ENCODE peak calls at places on chromosomes 6 and 20, in seven cellular contexts. One of them, this sample, is unnamed.

GRCh38 chr6:36141961-36142360 is 11.6 kb downstream of the MAPK13 start:
- DNase-seq in stimulated activated CD8-positive, alpha-beta memory T cell treated with anti-CD3 and anti-CD28 coated beads, Interleukin-7, amount 100 ng/mL, for 48 hours: no peak
- DNase-seq in naive thymus-derived CD8-positive, alpha-beta T cell: no peak
- DNase-seq in fibroblast of the aortic adventitia: no peak
- DNase-seq in AML-193: no peak
- DNase-seq in thoracic aorta: no peak
- DNase-seq in GM23248: no peak
- DNase-seq in this sample: no peak

GRCh38 chr20:12740647-12741046 is 268.1 kb upstream of the SPTLC3 start:
- DNase-seq in naive thymus-derived CD8-positive, alpha-beta T cell: no peak
- DNase-seq in AML-193: no peak
- DNase-seq in thoracic aorta: no peak
- DNase-seq in stimulated activated CD8-positive, alpha-beta memory T cell treated with anti-CD3 and anti-CD28 coated beads, Interleukin-7, amount 100 ng/mL, for 48 hours: no peak
- DNase-seq in fibroblast of the aortic adventitia: no peak
- DNase-seq in GM23248: no peak
- DNase-seq in this sample: no peak

GRCh38 chr20:60297649-60298048 is 339.4 kb downstream of the CDH26 start:
- DNase-seq in GM23248: no peak
- DNase-seq in fibroblast of the aortic adventitia: no peak
- DNase-seq in stimulated activated CD8-positive, alpha-beta memory T cell treated with anti-CD3 and anti-CD28 coated beads, Interleukin-7, amount 100 ng/mL, for 48 hours: no peak
- DNase-seq in thoracic aorta: no peak
- DNase-seq in AML-193: no peak
- DNase-seq in naive thymus-derived CD8-positive, alpha-beta T cell: no peak
- DNase-seq in this sample: no peak

GRCh38 chr20:60869032-60869550 is 383.0 kb upstream of the CDH4 start:
- DNase-seq in AML-193: no peak
- DNase-seq in GM23248: no peak
- DNase-seq in stimulated activated CD8-positive, alpha-beta memory T cell treated with anti-CD3 and anti-CD28 coated beads, Interleukin-7, amount 100 ng/mL, for 48 hours: no peak
- DNase-seq in fibroblast of the aortic adventitia: no peak
- DNase-seq in thoracic aorta: no peak
- DNase-seq in naive thymus-derived CD8-positive, alpha-beta T cell: no peak
- DNase-seq in this sample: no peak

GRCh38 chr20:58718121-58718563 is 25.5 kb downstream of the NPEPL1 start:
- DNase-seq in thoracic aorta: no peak
- DNase-seq in naive thymus-derived CD8-positive, alpha-beta T cell: no peak
- DNase-seq in stimulated activated CD8-positive, alpha-beta memory T cell treated with anti-CD3 and anti-CD28 coated beads, Interleukin-7, amount 100 ng/mL, for 48 hours: no peak
- DNase-seq in fibroblast of the aortic adventitia: no peak
- DNase-seq in AML-193: no peak
- DNase-seq in GM23248: no peak
- DNase-seq in this sample: no peak

GRCh38 chr6:157158897-157159296 is 164.4 kb downstream of the TMEM242 start:
- DNase-seq in naive thymus-derived CD8-positive, alpha-beta T cell: no peak
- DNase-seq in thoracic aorta: no peak
- DNase-seq in fibroblast of the aortic adventitia: no peak
- DNase-seq in AML-193: no peak
- DNase-seq in stimulated activated CD8-positive, alpha-beta memory T cell treated with anti-CD3 and anti-CD28 coated beads, Interleukin-7, amount 100 ng/mL, for 48 hours: no peak
- DNase-seq in GM23248: no peak
- DNase-seq in this sample: no peak

GRCh38 chr6:11198663-11199603 is 33.5 kb downstream of the NEDD9 start:
- DNase-seq in GM23248: no peak
- DNase-seq in AML-193: no peak
- DNase-seq in thoracic aorta: no peak
- DNase-seq in stimulated activated CD8-positive, alpha-beta memory T cell treated with anti-CD3 and anti-CD28 coated beads, Interleukin-7, amount 100 ng/mL, for 48 hours: no peak
- DNase-seq in fibroblast of the aortic adventitia: no peak
- DNase-seq in naive thymus-derived CD8-positive, alpha-beta T cell: no peak
- DNase-seq in this sample: no peak

GRCh38 chr6:4371207-4371921 is 236.0 kb upstream of the ECI2 start:
- DNase-seq in naive thymus-derived CD8-positive, alpha-beta T cell: no peak
- DNase-seq in fibroblast of the aortic adventitia: peak; percentile 80
- DNase-seq in thoracic aorta: peak; percentile 21
- DNase-seq in stimulated activated CD8-positive, alpha-beta memory T cell treated with anti-CD3 and anti-CD28 coated beads, Interleukin-7, amount 100 ng/mL, for 48 hours: no peak
- DNase-seq in GM23248: peak; percentile 91
- DNase-seq in AML-193: no peak
- DNase-seq in this sample: peak; percentile 92

GRCh38 chr6:35611235-35611634 is 77.5 kb downstream of the FKBP5 start:
- DNase-seq in AML-193: no peak
- DNase-seq in thoracic aorta: no peak
- DNase-seq in stimulated activated CD8-positive, alpha-beta memory T cell treated with anti-CD3 and anti-CD28 coated beads, Interleukin-7, amount 100 ng/mL, for 48 hours: no peak
- DNase-seq in fibroblast of the aortic adventitia: peak; percentile 24
- DNase-seq in naive thymus-derived CD8-positive, alpha-beta T cell: no peak
- DNase-seq in GM23248: peak; percentile 48
- DNase-seq in this sample: peak; percentile 60

GRCh38 chr6:56842602-56843475 is 112.1 kb upstream of the BEND6 start:
- DNase-seq in AML-193: peak; percentile 48
- DNase-seq in stimulated activated CD8-positive, alpha-beta memory T cell treated with anti-CD3 and anti-CD28 coated beads, Interleukin-7, amount 100 ng/mL, for 48 hours: no peak
- DNase-seq in naive thymus-derived CD8-positive, alpha-beta T cell: no peak
- DNase-seq in GM23248: peak; percentile 76
- DNase-seq in thoracic aorta: no peak
- DNase-seq in fibroblast of the aortic adventitia: peak; percentile 70
- DNase-seq in this sample: peak; percentile 60

GRCh38 chr6:144447487-144447886 is 162.4 kb downstream of the UTRN start:
- DNase-seq in stimulated activated CD8-positive, alpha-beta memory T cell treated with anti-CD3 and anti-CD28 coated beads, Interleukin-7, amount 100 ng/mL, for 48 hours: no peak
- DNase-seq in thoracic aorta: no peak
- DNase-seq in naive thymus-derived CD8-positive, alpha-beta T cell: no peak
- DNase-seq in GM23248: peak; percentile 76
- DNase-seq in AML-193: no peak
- DNase-seq in fibroblast of the aortic adventitia: peak; percentile 32
- DNase-seq in this sample: peak; percentile 64

GRCh38 chr20:20457392-20458126 is 89.7 kb downstream of the INSM1 start:
- DNase-seq in fibroblast of the aortic adventitia: peak; percentile 19
- DNase-seq in stimulated activated CD8-positive, alpha-beta memory T cell treated with anti-CD3 and anti-CD28 coated beads, Interleukin-7, amount 100 ng/mL, for 48 hours: no peak
- DNase-seq in GM23248: peak; percentile 43
- DNase-seq in thoracic aorta: no peak
- DNase-seq in naive thymus-derived CD8-positive, alpha-beta T cell: no peak
- DNase-seq in AML-193: no peak
- DNase-seq in this sample: peak; percentile 68

GRCh38 chr6:112879920-112880413 is 532.8 kb downstream of the RFPL4B start:
- DNase-seq in GM23248: no peak
- DNase-seq in AML-193: no peak
- DNase-seq in fibroblast of the aortic adventitia: no peak
- DNase-seq in stimulated activated CD8-positive, alpha-beta memory T cell treated with anti-CD3 and anti-CD28 coated beads, Interleukin-7, amount 100 ng/mL, for 48 hours: no peak
- DNase-seq in thoracic aorta: no peak
- DNase-seq in naive thymus-derived CD8-positive, alpha-beta T cell: no peak
- DNase-seq in this sample: no peak

GRCh38 chr20:62551408-62552323 is 75.9 kb upstream of the GATA5 start:
- DNase-seq in fibroblast of the aortic adventitia: no peak
- DNase-seq in stimulated activated CD8-positive, alpha-beta memory T cell treated with anti-CD3 and anti-CD28 coated beads, Interleukin-7, amount 100 ng/mL, for 48 hours: no peak
- DNase-seq in thoracic aorta: no peak
- DNase-seq in AML-193: no peak
- DNase-seq in GM23248: no peak
- DNase-seq in naive thymus-derived CD8-positive, alpha-beta T cell: no peak
- DNase-seq in this sample: no peak

GRCh38 chr6:15677822-15678221 is 15.0 kb upstream of the DTNBP1 start:
- DNase-seq in GM23248: no peak
- DNase-seq in AML-193: no peak
- DNase-seq in fibroblast of the aortic adventitia: no peak
- DNase-seq in naive thymus-derived CD8-positive, alpha-beta T cell: no peak
- DNase-seq in thoracic aorta: no peak
- DNase-seq in stimulated activated CD8-positive, alpha-beta memory T cell treated with anti-CD3 and anti-CD28 coated beads, Interleukin-7, amount 100 ng/mL, for 48 hours: no peak
- DNase-seq in this sample: no peak

GRCh38 chr6:41341580-41341979 is 6.2 kb downstream of the NCR2 start:
- DNase-seq in fibroblast of the aortic adventitia: no peak
- DNase-seq in thoracic aorta: no peak
- DNase-seq in naive thymus-derived CD8-positive, alpha-beta T cell: no peak
- DNase-seq in AML-193: no peak
- DNase-seq in stimulated activated CD8-positive, alpha-beta memory T cell treated with anti-CD3 and anti-CD28 coated beads, Interleukin-7, amount 100 ng/mL, for 48 hours: no peak
- DNase-seq in GM23248: no peak
- DNase-seq in this sample: no peak

GRCh38 chr6:31070711-31071197 is 41.6 kb downstream of the C6orf15 start:
- DNase-seq in stimulated activated CD8-positive, alpha-beta memory T cell treated with anti-CD3 and anti-CD28 coated beads, Interleukin-7, amount 100 ng/mL, for 48 hours: no peak
- DNase-seq in GM23248: peak; percentile 89
- DNase-seq in naive thymus-derived CD8-positive, alpha-beta T cell: no peak
- DNase-seq in AML-193: no peak
- DNase-seq in thoracic aorta: no peak
- DNase-seq in fibroblast of the aortic adventitia: peak; percentile 86
- DNase-seq in this sample: peak; percentile 84

GRCh38 chr6:44966449-44967091 is 361.6 kb upstream of the RUNX2 start:
- DNase-seq in fibroblast of the aortic adventitia: peak; percentile 74
- DNase-seq in thoracic aorta: no peak
- DNase-seq in AML-193: no peak
- DNase-seq in naive thymus-derived CD8-positive, alpha-beta T cell: no peak
- DNase-seq in stimulated activated CD8-positive, alpha-beta memory T cell treated with anti-CD3 and anti-CD28 coated beads, Interleukin-7, amount 100 ng/mL, for 48 hours: no peak
- DNase-seq in GM23248: peak; percentile 54
- DNase-seq in this sample: peak; percentile 81

GRCh38 chr20:63057133-63058117 is 50.7 kb upstream of the BHLHE23 start:
- DNase-seq in fibroblast of the aortic adventitia: peak; percentile 7
- DNase-seq in AML-193: no peak
- DNase-seq in stimulated activated CD8-positive, alpha-beta memory T cell treated with anti-CD3 and anti-CD28 coated beads, Interleukin-7, amount 100 ng/mL, for 48 hours: no peak
- DNase-seq in GM23248: peak; percentile 6
- DNase-seq in naive thymus-derived CD8-positive, alpha-beta T cell: no peak
- DNase-seq in thoracic aorta: no peak
- DNase-seq in this sample: no peak

GRCh38 chr6:69624944-69625343 is 171.9 kb downstream of the LMBRD1 start:
- DNase-seq in stimulated activated CD8-positive, alpha-beta memory T cell treated with anti-CD3 and anti-CD28 coated beads, Interleukin-7, amount 100 ng/mL, for 48 hours: no peak
- DNase-seq in naive thymus-derived CD8-positive, alpha-beta T cell: no peak
- DNase-seq in GM23248: peak; percentile 3
- DNase-seq in fibroblast of the aortic adventitia: no peak
- DNase-seq in thoracic aorta: no peak
- DNase-seq in AML-193: no peak
- DNase-seq in this sample: no peak

GRCh38 chr6:42100029-42100901 is 42.2 kb downstream of the C6orf132 start:
- DNase-seq in thoracic aorta: no peak
- DNase-seq in GM23248: peak; percentile 85
- DNase-seq in naive thymus-derived CD8-positive, alpha-beta T cell: no peak
- DNase-seq in stimulated activated CD8-positive, alpha-beta memory T cell treated with anti-CD3 and anti-CD28 coated beads, Interleukin-7, amount 100 ng/mL, for 48 hours: peak; percentile 33
- DNase-seq in fibroblast of the aortic adventitia: peak; percentile 79
- DNase-seq in AML-193: no peak
- DNase-seq in this sample: peak; percentile 84

GRCh38 chr20:25573288-25574251 is 11.8 kb downstream of the NINL start:
- DNase-seq in naive thymus-derived CD8-positive, alpha-beta T cell: no peak
- DNase-seq in fibroblast of the aortic adventitia: peak; percentile 88
- DNase-seq in thoracic aorta: no peak
- DNase-seq in GM23248: peak; percentile 58
- DNase-seq in stimulated activated CD8-positive, alpha-beta memory T cell treated with anti-CD3 and anti-CD28 coated beads, Interleukin-7, amount 100 ng/mL, for 48 hours: no peak
- DNase-seq in AML-193: no peak
- DNase-seq in this sample: peak; percentile 87

GRCh38 chr6:15763364-15763763 is 100.5 kb upstream of the DTNBP1 start:
- DNase-seq in stimulated activated CD8-positive, alpha-beta memory T cell treated with anti-CD3 and anti-CD28 coated beads, Interleukin-7, amount 100 ng/mL, for 48 hours: no peak
- DNase-seq in naive thymus-derived CD8-positive, alpha-beta T cell: no peak
- DNase-seq in AML-193: no peak
- DNase-seq in thoracic aorta: no peak
- DNase-seq in GM23248: peak; percentile 54
- DNase-seq in fibroblast of the aortic adventitia: no peak
- DNase-seq in this sample: no peak

GRCh38 chr6:157124855-157125254 is 198.5 kb downstream of the TMEM242 start:
- DNase-seq in stimulated activated CD8-positive, alpha-beta memory T cell treated with anti-CD3 and anti-CD28 coated beads, Interleukin-7, amount 100 ng/mL, for 48 hours: no peak
- DNase-seq in AML-193: no peak
- DNase-seq in fibroblast of the aortic adventitia: no peak
- DNase-seq in thoracic aorta: no peak
- DNase-seq in naive thymus-derived CD8-positive, alpha-beta T cell: no peak
- DNase-seq in GM23248: no peak
- DNase-seq in this sample: no peak

GRCh38 chr20:54103067-54103761 is 32.8 kb upstream of the BCAS1 start:
- DNase-seq in GM23248: peak; percentile 66
- DNase-seq in fibroblast of the aortic adventitia: peak; percentile 65
- DNase-seq in AML-193: peak; percentile 70
- DNase-seq in naive thymus-derived CD8-positive, alpha-beta T cell: peak; percentile 22
- DNase-seq in thoracic aorta: no peak
- DNase-seq in stimulated activated CD8-positive, alpha-beta memory T cell treated with anti-CD3 and anti-CD28 coated beads, Interleukin-7, amount 100 ng/mL, for 48 hours: peak; percentile 49
- DNase-seq in this sample: peak; percentile 64

GRCh38 chr6:150191809-150192208 is 49.0 kb downstream of the PPP1R14C start:
- DNase-seq in thoracic aorta: no peak
- DNase-seq in AML-193: no peak
- DNase-seq in GM23248: peak; percentile 60
- DNase-seq in fibroblast of the aortic adventitia: peak; percentile 34
- DNase-seq in stimulated activated CD8-positive, alpha-beta memory T cell treated with anti-CD3 and anti-CD28 coated beads, Interleukin-7, amount 100 ng/mL, for 48 hours: no peak
- DNase-seq in naive thymus-derived CD8-positive, alpha-beta T cell: no peak
- DNase-seq in this sample: peak; percentile 16

GRCh38 chr6:158991017-158991723 is 8.8 kb downstream of the RSPH3 start:
- DNase-seq in naive thymus-derived CD8-positive, alpha-beta T cell: no peak
- DNase-seq in thoracic aorta: no peak
- DNase-seq in GM23248: no peak
- DNase-seq in fibroblast of the aortic adventitia: no peak
- DNase-seq in AML-193: no peak
- DNase-seq in stimulated activated CD8-positive, alpha-beta memory T cell treated with anti-CD3 and anti-CD28 coated beads, Interleukin-7, amount 100 ng/mL, for 48 hours: no peak
- DNase-seq in this sample: no peak

GRCh38 chr20:3889489-3890409 is 562 bp downstream of the PANK2 start:
- DNase-seq in thoracic aorta: no peak
- DNase-seq in GM23248: peak; percentile 48
- DNase-seq in stimulated activated CD8-positive, alpha-beta memory T cell treated with anti-CD3 and anti-CD28 coated beads, Interleukin-7, amount 100 ng/mL, for 48 hours: peak; percentile 34
- DNase-seq in AML-193: no peak
- DNase-seq in naive thymus-derived CD8-positive, alpha-beta T cell: peak; percentile 7
- DNase-seq in fibroblast of the aortic adventitia: no peak
- DNase-seq in this sample: no peak

GRCh38 chr6:134175532-134176282 is 123.3 kb upstream of the SLC2A12 start:
- DNase-seq in stimulated activated CD8-positive, alpha-beta memory T cell treated with anti-CD3 and anti-CD28 coated beads, Interleukin-7, amount 100 ng/mL, for 48 hours: no peak
- DNase-seq in GM23248: peak; percentile 90
- DNase-seq in naive thymus-derived CD8-positive, alpha-beta T cell: peak; percentile 16
- DNase-seq in AML-193: peak; percentile 18
- DNase-seq in thoracic aorta: peak; percentile 63
- DNase-seq in fibroblast of the aortic adventitia: peak; percentile 87
- DNase-seq in this sample: peak; percentile 78

GRCh38 chr20:15122613-15123012 is 785.2 kb upstream of the FLRT3 start:
- DNase-seq in stimulated activated CD8-positive, alpha-beta memory T cell treated with anti-CD3 and anti-CD28 coated beads, Interleukin-7, amount 100 ng/mL, for 48 hours: no peak
- DNase-seq in AML-193: no peak
- DNase-seq in fibroblast of the aortic adventitia: no peak
- DNase-seq in naive thymus-derived CD8-positive, alpha-beta T cell: no peak
- DNase-seq in thoracic aorta: no peak
- DNase-seq in GM23248: no peak
- DNase-seq in this sample: no peak

GRCh38 chr6:167089243-167090142 is 33.4 kb upstream of the CCR6 start:
- DNase-seq in stimulated activated CD8-positive, alpha-beta memory T cell treated with anti-CD3 and anti-CD28 coated beads, Interleukin-7, amount 100 ng/mL, for 48 hours: no peak
- DNase-seq in GM23248: no peak
- DNase-seq in thoracic aorta: no peak
- DNase-seq in naive thymus-derived CD8-positive, alpha-beta T cell: no peak
- DNase-seq in AML-193: no peak
- DNase-seq in fibroblast of the aortic adventitia: no peak
- DNase-seq in this sample: no peak

GRCh38 chr6:106849130-106849529 is 125.4 kb downstream of the CD24 start:
- DNase-seq in AML-193: peak; percentile 99
- DNase-seq in naive thymus-derived CD8-positive, alpha-beta T cell: no peak
- DNase-seq in fibroblast of the aortic adventitia: no peak
- DNase-seq in stimulated activated CD8-positive, alpha-beta memory T cell treated with anti-CD3 and anti-CD28 coated beads, Interleukin-7, amount 100 ng/mL, for 48 hours: no peak
- DNase-seq in GM23248: no peak
- DNase-seq in thoracic aorta: no peak
- DNase-seq in this sample: no peak

GRCh38 chr6:126824815-126825214 is 293.7 kb upstream of the RSPO3 start:
- DNase-seq in stimulated activated CD8-positive, alpha-beta memory T cell treated with anti-CD3 and anti-CD28 coated beads, Interleukin-7, amount 100 ng/mL, for 48 hours: no peak
- DNase-seq in AML-193: no peak
- DNase-seq in fibroblast of the aortic adventitia: no peak
- DNase-seq in thoracic aorta: no peak
- DNase-seq in GM23248: no peak
- DNase-seq in naive thymus-derived CD8-positive, alpha-beta T cell: no peak
- DNase-seq in this sample: no peak

GRCh38 chr6:125107896-125108295 is 45.7 kb upstream of the TPD52L1 start:
- DNase-seq in thoracic aorta: no peak
- DNase-seq in naive thymus-derived CD8-positive, alpha-beta T cell: no peak
- DNase-seq in AML-193: no peak
- DNase-seq in fibroblast of the aortic adventitia: no peak
- DNase-seq in stimulated activated CD8-positive, alpha-beta memory T cell treated with anti-CD3 and anti-CD28 coated beads, Interleukin-7, amount 100 ng/mL, for 48 hours: no peak
- DNase-seq in GM23248: peak; percentile 6
- DNase-seq in this sample: peak; percentile 43

This sample was measured in IMR-90.